ENCODE peak calls at places on chromosomes 3 and 15, in four cellular contexts. D, T, B and F are unnamed samples.

GRCh38 chr3:42778644-42779043 is 5.6 kb upstream of the CCDC13 start:
- DNase-seq in B (no peak), D (no peak), T (no peak), F (no peak)

GRCh38 chr3:134647902-134648760 is 2.7 kb downstream of the KY start:
- DNase-seq in B (no peak), T (peak; percentile 86), D (no peak), F (no peak)

GRCh38 chr3:48716508-48716981 is 476 bp downstream of the IP6K2 start:
- DNase-seq in D (peak; percentile 42), B (no peak), T (no peak), F (peak; percentile 18)

GRCh38 chr3:88991496-88991895 is 115.9 kb upstream of the EPHA3 start:
- DNase-seq in T (no peak), B (no peak), D (no peak), F (no peak)

GRCh38 chr15:45087513-45087912 is 26.5 kb downstream of the DUOX2 start:
- DNase-seq in T (no peak), B (no peak), D (no peak), F (no peak)

GRCh38 chr3:81689617-81690016 is 71.8 kb downstream of the GBE1 start:
- DNase-seq in T (no peak), D (no peak), B (no peak), F (no peak)

GRCh38 chr3:159987291-159987711 is 1.3 kb upstream of the IL12A start:
- DNase-seq in B (no peak), D (no peak), T (no peak), F (peak; percentile 11)

GRCh38 chr3:182438398-182438797 is 354.9 kb upstream of the ATP11B start:
- DNase-seq in D (no peak), B (no peak), T (no peak), F (no peak)

GRCh38 chr3:76585794-76586392 is 454.0 kb upstream of the ROBO2 start:
- DNase-seq in B (peak; percentile 44), D (no peak), T (no peak), F (peak; percentile 39)

GRCh38 chr3:12046406-12046805 is 42.2 kb downstream of the SYN2 start:
- DNase-seq in T (no peak), B (peak; percentile 9), D (no peak), F (no peak)

GRCh38 chr3:129576514-129577345 is 29.7 kb downstream of the PLXND1 start:
- DNase-seq in D (peak; percentile 71), T (no peak), B (no peak), F (no peak)

GRCh38 chr15:69604050-69604378 is 151.4 kb downstream of the RPLP1 start:
- DNase-seq in D (peak; percentile 82), T (no peak), B (peak; percentile 67), F (no peak)

GRCh38 chr3:63914312-63914711 is 2.1 kb upstream of the SCAANT1 start:
- DNase-seq in T (no peak), D (peak; percentile 80), B (no peak), F (no peak)

GRCh38 chr15:96171271-96171739 is 159.2 kb upstream of the NR2F2 start:
- DNase-seq in T (no peak), B (peak; percentile 42), D (peak; percentile 24), F (no peak)

GRCh38 chr3:194161181-194162045 is 25.5 kb downstream of the HES1 start:
- DNase-seq in T (no peak), B (peak; percentile 72), D (peak; percentile 75), F (no peak)

GRCh38 chr15:61228025-61228901 is 839 bp downstream of the RORA start:
- DNase-seq in T (peak; percentile 59), B (peak; percentile 35), D (no peak), F (peak; percentile 27)

GRCh38 chr3:21573291-21573690 is 177.7 kb downstream of the ZNF385D start:
- DNase-seq in D (no peak), B (no peak), T (no peak), F (peak; percentile 51)

GRCh38 chr3:25497096-25497495 is 69.0 kb downstream of the RARB start:
- DNase-seq in B (no peak), D (no peak), T (no peak), F (no peak)

GRCh38 chr3:119310052-119310451 is 15.9 kb downstream of the ARHGAP31 start:
- DNase-seq in T (no peak), B (no peak), D (no peak), F (peak; percentile 97)

GRCh38 chr3:65146149-65146548 is 458.3 kb upstream of the ADAMTS9 start:
- DNase-seq in D (peak; percentile 28), B (peak; percentile 75), T (no peak), F (no peak)

GRCh38 chr15:71945012-71945411 is 134.7 kb downstream of the NR2E3 start:
- DNase-seq in B (no peak), T (no peak), D (no peak), F (no peak)

GRCh38 chr3:133821767-133822638 is 16.4 kb downstream of the SRPRB start:
- DNase-seq in T (peak; percentile 79), B (peak; percentile 46), D (peak; percentile 94), F (peak; percentile 39)

GRCh38 chr15:84947947-84948830 is 33.5 kb upstream of the PDE8A start:
- DNase-seq in D (peak; percentile 13), B (no peak), T (no peak), F (no peak)

GRCh38 chr15:47477253-47477652 is 240.1 kb upstream of the SEMA6D start:
- DNase-seq in D (no peak), B (no peak), T (no peak), F (no peak)

GRCh38 chr15:87741350-87741749 is 515.2 kb downstream of the NTRK3 start:
- DNase-seq in B (peak; percentile 22), D (no peak), T (no peak), F (no peak)

GRCh38 chr3:32814371-32814770 is 3.4 kb upstream of the TRIM71 start:
- DNase-seq in D (no peak), T (no peak), B (no peak), F (no peak)

GRCh38 chr3:174202146-174202545 is 657.0 kb upstream of the NAALADL2 start:
- DNase-seq in B (no peak), D (no peak), T (no peak), F (no peak)

GRCh38 chr3:121165397-121165837 is 257.4 kb downstream of the STXBP5L start:
- DNase-seq in D (no peak), B (no peak), T (no peak), F (no peak)

GRCh38 chr3:131349454-131349853 is 32.1 kb upstream of the NUDT16 start:
- DNase-seq in D (no peak), B (no peak), T (no peak), F (no peak)
- H3K27ac ChIP-seq in D (no peak overlapping the region), B (no peak overlapping the region), T (no peak overlapping the region), F (no peak overlapping the region)

DNA sequence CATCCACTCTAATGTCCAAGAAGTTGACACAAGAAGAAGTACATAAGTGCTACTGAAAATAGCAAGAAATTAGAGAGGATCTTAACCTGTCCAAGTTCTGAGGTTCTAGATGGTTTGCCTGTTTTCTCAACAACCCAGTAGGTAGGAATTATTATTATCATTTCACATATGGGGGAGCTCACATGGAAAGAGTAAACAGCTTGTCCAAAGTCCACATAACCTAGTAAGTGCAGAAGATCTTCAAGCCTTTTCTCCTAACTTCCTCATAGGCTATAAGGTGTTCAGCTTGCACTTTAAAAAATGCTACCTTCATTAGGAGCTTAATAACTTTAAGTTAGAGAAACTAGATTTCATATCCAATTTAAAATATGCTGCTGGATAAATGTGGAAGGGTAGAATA is 3.0 kb downstream of the SLC2A2 start:
- DNase-seq in B (no peak), D (no peak), T (no peak), F (no peak)
- H3K4me1 ChIP-seq in B (no peaks in the 10 kb centered on the region), D (peaks cover 27% of the 10 kb centered on the region), T (no peaks in the 10 kb centered on the region), F (peaks cover 5% of the 10 kb centered on the region)

GRCh38 chr15:42973114-42973513 is 52.5 kb upstream of the TTBK2 start:
- DNase-seq in T (no peak), D (no peak), B (no peak), F (no peak)
- H3K36me3 ChIP-seq in T (peaks cover 98% of the 10 kb centered on the region), D (peaks cover 19% of the 10 kb centered on the region), B (peaks cover 5% of the 10 kb centered on the region), F (peaks cover 65% of the 10 kb centered on the region)

DNA sequence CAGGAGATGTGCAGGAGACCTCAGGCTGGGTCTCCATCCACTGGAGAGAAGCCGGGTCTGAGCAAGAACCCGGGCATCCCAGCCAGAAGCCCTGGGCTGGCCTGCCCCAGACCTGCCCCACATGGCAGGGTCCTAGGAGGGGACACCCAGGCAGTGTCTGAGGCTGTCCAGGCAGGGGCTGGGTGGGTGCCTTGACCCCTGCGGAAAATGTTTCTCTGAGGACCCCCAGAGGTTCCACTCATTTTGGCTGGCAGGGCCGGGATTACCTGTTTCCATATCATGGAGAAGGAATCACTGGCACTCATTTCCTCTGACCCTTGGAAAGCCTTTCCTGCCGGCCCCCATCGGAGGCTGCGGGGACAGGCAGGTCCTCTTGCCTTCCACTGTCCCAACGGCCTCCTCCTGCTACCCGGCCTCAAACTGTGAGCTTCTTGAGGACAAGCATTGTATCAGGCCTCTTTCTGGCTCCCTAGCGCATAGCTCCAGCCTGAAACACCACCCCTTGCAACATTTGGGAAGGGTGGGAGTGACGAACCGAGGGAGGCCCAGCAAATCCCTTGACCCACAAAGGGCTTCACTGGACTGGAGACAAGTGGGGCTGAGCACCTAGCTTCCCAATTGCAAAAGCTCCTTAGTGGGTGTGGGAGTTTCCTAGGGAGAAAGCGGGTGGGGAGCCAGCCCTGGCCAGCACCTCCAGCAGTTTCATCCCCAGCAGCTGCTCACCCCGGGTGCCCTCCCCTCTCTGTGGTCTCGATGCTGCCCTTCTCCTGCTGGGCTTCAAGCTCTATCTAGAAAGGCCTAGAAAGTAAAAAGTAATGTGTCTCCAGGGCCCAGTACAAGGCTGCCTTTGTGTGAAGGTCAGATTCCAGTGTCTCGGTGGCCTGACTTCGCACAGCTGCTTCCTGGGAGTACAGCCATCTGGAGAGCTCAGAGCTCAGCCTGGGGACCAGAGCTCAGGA is 29.7 kb downstream of the ACSBG1 start:
- DNase-seq in T (peak; percentile 74), D (peak; percentile 89), B (peak; percentile 4), F (peak; percentile 77)
- H3K27ac ChIP-seq in T (peak overlapping the region; percentile 70), D (peak overlapping the region; percentile 53), B (no peak overlapping the region), F (no peak overlapping the region)

GRCh38 chr15:93246266-93247242 is 157.5 kb upstream of the RGMA start:
- DNase-seq in T (no peak), D (no peak), B (no peak), F (no peak)

GRCh38 chr15:93243573-93243972 is 154.6 kb upstream of the RGMA start:
- DNase-seq in D (no peak), T (no peak), B (no peak), F (no peak)

GRCh38 chr15:93247466-93248121 is 158.6 kb upstream of the RGMA start:
- DNase-seq in D (no peak), T (no peak), B (no peak), F (no peak)

GRCh38 chr15:93244691-93245615 is 155.9 kb upstream of the RGMA start:
- DNase-seq in B (no peak), T (no peak), D (no peak), F (no peak)

GRCh38 chr15:93245616-93246122 is 156.7 kb upstream of the RGMA start:
- DNase-seq in T (no peak), D (no peak), B (no peak), F (no peak)
- H3K4me1 ChIP-seq in T (peaks cover 5% of the 10 kb centered on the region), D (peaks cover 3% of the 10 kb centered on the region), B (no peaks in the 10 kb centered on the region), F (no peaks in the 10 kb centered on the region)

DNA sequence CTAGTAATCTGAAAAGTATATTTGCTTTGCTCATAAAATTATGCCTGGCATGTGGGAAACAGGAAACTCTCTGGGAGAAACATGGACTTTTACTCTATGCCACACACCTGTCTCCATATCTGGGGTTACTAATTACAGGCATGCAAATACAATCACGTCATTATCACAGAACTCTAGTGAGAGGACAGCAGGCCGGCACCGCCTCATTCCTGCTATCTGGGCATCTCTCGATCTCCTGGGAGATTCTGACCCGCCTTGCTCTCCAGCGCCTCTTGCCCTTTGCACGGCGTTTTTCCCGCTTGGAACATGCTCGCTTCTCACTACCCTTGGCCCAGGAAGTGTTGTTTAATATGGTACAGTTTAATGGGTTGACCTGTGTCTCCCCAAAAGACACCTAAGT is 45.4 kb upstream of the PARL start:
- DNase-seq in T (no peak), B (peak; percentile 66), D (no peak), F (no peak)
- H3K36me3 ChIP-seq in T (peaks cover 100% of the 10 kb centered on the region), B (no peaks in the 10 kb centered on the region), D (no peaks in the 10 kb centered on the region), F (peaks cover 29% of the 10 kb centered on the region)